ENCODE peak calls at places on chromosomes 13 and 19, in nine cellular contexts. J, E, C, H, S, B, G, T and Q are unnamed samples.
A peak's percentile ranks its signal among the peaks of the same experiment; 100 is the strongest.

GRCh38 chr19:37361994-37362393 is 8.9 kb upstream of the ZNF527 start:
- DNase-seq in J (no peak), E (no peak), C (peak; percentile 13), H (peak; percentile 84), S (no peak), B (no peak), G (no peak), T (no peak), Q (no peak)

GRCh38 chr19:49887653-49888477 is 8.8 kb downstream of the IL4I1 start:
- DNase-seq in J (no peak), E (no peak), C (no peak), H (no peak), S (no peak), B (no peak), G (no peak), T (no peak), Q (no peak)

GRCh38 chr13:48818495-48818961 is 157.2 kb upstream of the FNDC3A start:
- DNase-seq in J (no peak), E (no peak), C (peak; percentile 83), H (peak; percentile 97), S (no peak), B (peak; percentile 92), G (no peak), T (no peak), Q (peak; percentile 91)

GRCh38 chr13:25462301-25463125 is 90.7 kb downstream of the ATP8A2 start:
- DNase-seq in J (no peak), E (no peak), C (peak; percentile 60), H (no peak), S (no peak), B (no peak), G (no peak), T (no peak), Q (peak; percentile 32)

GRCh38 chr19:8446055-8446709 is 1.4 kb downstream of the HNRNPM start:
- DNase-seq in J (no peak), E (no peak), C (no peak), H (no peak), S (no peak), B (no peak), G (no peak), T (no peak), Q (no peak)

GRCh38 chr19:9917322-9917721 is 19.0 kb downstream of the OLFM2 start:
- DNase-seq in J (peak; percentile 71), E (peak; percentile 38), C (peak; percentile 53), H (peak; percentile 52), S (no peak), B (peak; percentile 52), G (no peak), T (no peak), Q (peak; percentile 66)

GRCh38 chr19:58498316-58499020 is 13.3 kb downstream of the SLC27A5 start:
- DNase-seq in J (no peak), E (no peak), C (no peak), H (no peak), S (no peak), B (no peak), G (no peak), T (no peak), Q (no peak)

GRCh38 chr13:96898212-96898611 is 96.1 kb downstream of the OXGR1 start:
- DNase-seq in J (no peak), E (no peak), C (peak; percentile 23), H (no peak), S (no peak), B (peak; percentile 80), G (no peak), T (no peak), Q (peak; percentile 78)

GRCh38 chr19:10419646-10420443 is 493 bp upstream of the PDE4A start:
- DNase-seq in J (peak; percentile 95), E (no peak), C (peak; percentile 53), H (peak; percentile 54), S (peak; percentile 39), B (peak; percentile 45), G (peak; percentile 58), T (no peak), Q (no peak)

GRCh38 chr19:3175761-3176714 is 2.5 kb upstream of the S1PR4 start:
- DNase-seq in J (no peak), E (no peak), C (peak; percentile 96), H (peak; percentile 68), S (no peak), B (peak; percentile 76), G (peak; percentile 41), T (no peak), Q (peak; percentile 92)

GRCh38 chr19:3625996-3626472 is 556 bp downstream of the CACTIN start:
- DNase-seq in J (no peak), E (no peak), C (peak; percentile 12), H (no peak), S (peak; percentile 9), B (no peak), G (no peak), T (no peak), Q (peak; percentile 25)

GRCh38 chr13:32299893-32300292 is 15.3 kb downstream of the ZAR1L start:
- DNase-seq in J (no peak), E (no peak), C (no peak), H (no peak), S (no peak), B (no peak), G (no peak), T (no peak), Q (no peak)

GRCh38 chr19:16889429-16889882 is 657 bp downstream of the F2RL3 start:
- DNase-seq in J (no peak), E (no peak), C (no peak), H (no peak), S (no peak), B (no peak), G (no peak), T (no peak), Q (no peak)

GRCh38 chr13:39959497-39959896 is 304.0 kb downstream of the COG6 start:
- DNase-seq in J (no peak), E (no peak), C (no peak), H (peak; percentile 28), S (no peak), B (peak; percentile 13), G (no peak), T (no peak), Q (peak; percentile 36)

GRCh38 chr13:44298314-44298713 is 75.3 kb upstream of the SERP2 start:
- DNase-seq in J (no peak), E (no peak), C (peak; percentile 51), H (peak; percentile 69), S (no peak), B (no peak), G (no peak), T (no peak), Q (peak; percentile 33)

GRCh38 chr13:95553614-95554385 is 1.3 kb downstream of the CLDN10 start:
- DNase-seq in J (no peak), E (no peak), C (peak; percentile 26), H (no peak), S (no peak), B (no peak), G (no peak), T (no peak), Q (no peak)

GRCh38 chr19:18763674-18764590 is 27.2 kb downstream of the COMP start:
- DNase-seq in J (no peak), E (no peak), C (peak; percentile 98), H (peak; percentile 92), S (no peak), B (peak; percentile 22), G (no peak), T (no peak), Q (peak; percentile 94)

GRCh38 chr19:15633122-15633521 is 7.6 kb upstream of the CYP4F3 start:
- DNase-seq in J (no peak), E (no peak), C (no peak), H (no peak), S (no peak), B (no peak), G (no peak), T (no peak), Q (no peak)